ENCODE peak calls at places on chromosomes 6 and 20, in nine cellular contexts. R is left lobe of liver; S is stromal cell of bone marrow; J is activated T-helper 1 cell treated with Interleukin-2 at 50 U/mL for 16 hours; Y is iPS DF 19.7; O is astrocyte of the cerebellum; F is immature natural killer cell; K is NCI-H1105; Q is activated naive CD4-positive, alpha-beta T cell. C is an unnamed sample.
A peak's percentile ranks its signal among the peaks of the same experiment; 100 is the strongest.

GRCh38 chr20:34040300-34041015 is 46.7 kb downstream of the RALY start:
- DNase-seq in R (no peak), S (no peak), J (no peak), Y (no peak), O (no peak), F (no peak), K (no peak), Q (no peak), C (no peak)

GRCh38 chr6:149166324-149166723 is 151.2 kb upstream of the TAB2 start:
- DNase-seq in R (no peak), S (no peak), J (no peak), Y (no peak), O (no peak), F (no peak), K (no peak), Q (no peak), C (no peak)

GRCh38 chr6:31834704-31835375 is 7.3 kb downstream of the HSPA1B start:
- DNase-seq in R (peak; percentile 81), S (no peak), J (peak; percentile 63), Y (no peak), O (no peak), F (no peak), K (peak; percentile 79), Q (peak; percentile 70), C (peak; percentile 67)

GRCh38 chr6:1262704-1263038 is 49.2 kb upstream of the FOXQ1 start:
- DNase-seq in R (no peak), S (no peak), J (no peak), Y (no peak), O (no peak), F (no peak), K (no peak), Q (no peak), C (no peak)

GRCh38 chr20:43955244-43956191 is 40.9 kb downstream of the TOX2 start:
- DNase-seq in R (no peak), S (peak; percentile 98), J (peak; percentile 17), Y (no peak), O (peak; percentile 79), F (peak; percentile 61), K (no peak), Q (no peak), C (peak; percentile 81)

GRCh38 chr20:7313047-7313446 is 545.6 kb downstream of the BMP2 start:
- DNase-seq in R (no peak), S (no peak), J (no peak), Y (no peak), O (no peak), F (no peak), K (no peak), Q (no peak), C (no peak)

GRCh38 chr20:61931476-61932198 is 134.0 kb downstream of the TAF4 start:
- DNase-seq in R (no peak), S (no peak), J (no peak), Y (no peak), O (no peak), F (no peak), K (no peak), Q (no peak), C (no peak)

GRCh38 chr20:35312348-35312747 is 20.1 kb upstream of the FAM83C start:
- DNase-seq in R (no peak), S (peak; percentile 49), J (no peak), Y (no peak), O (peak; percentile 91), F (no peak), K (no peak), Q (no peak), C (peak; percentile 57)

GRCh38 chr20:64254156-64254555 is 1.4 kb upstream of the PCMTD2 start:
- DNase-seq in R (no peak), S (no peak), J (no peak), Y (no peak), O (no peak), F (no peak), K (no peak), Q (no peak), C (no peak)

GRCh38 chr20:51365670-51366069 is 176.8 kb downstream of the NFATC2 start:
- DNase-seq in R (no peak), S (peak; percentile 72), J (no peak), Y (no peak), O (peak; percentile 80), F (no peak), K (no peak), Q (no peak), C (peak; percentile 86)

GRCh38 chr6:56604186-56604585 is 38.5 kb downstream of the DST start:
- DNase-seq in R (no peak), S (no peak), J (no peak), Y (no peak), O (no peak), F (no peak), K (no peak), Q (no peak), C (no peak)

GRCh38 chr6:127592964-127593363 is 16.0 kb downstream of the C6orf58 start:
- DNase-seq in R (no peak), S (no peak), J (no peak), Y (peak; percentile 17), O (no peak), F (no peak), K (no peak), Q (no peak), C (no peak)

GRCh38 chr6:35048631-35049083 is 92.5 kb downstream of the TCP11 start:
- DNase-seq in R (no peak), S (no peak), J (no peak), Y (no peak), O (peak; percentile 59), F (no peak), K (no peak), Q (no peak), C (no peak)

GRCh38 chr20:50293244-50294139 is 102.9 kb downstream of the CEBPB start:
- DNase-seq in R (no peak), S (no peak), J (no peak), Y (no peak), O (no peak), F (no peak), K (no peak), Q (no peak), C (no peak)

GRCh38 chr6:94350833-94351232 is 931.5 kb upstream of the EPHA7 start:
- DNase-seq in R (no peak), S (no peak), J (no peak), Y (no peak), O (no peak), F (no peak), K (no peak), Q (no peak), C (no peak)

GRCh38 chr20:53691060-53691810 is 97.6 kb upstream of the ZNF217 start:
- DNase-seq in R (no peak), S (no peak), J (no peak), Y (no peak), O (no peak), F (no peak), K (no peak), Q (no peak), C (no peak)

GRCh38 chr20:62670998-62671397 is 28.7 kb downstream of the SLCO4A1 start:
- DNase-seq in R (no peak), S (no peak), J (no peak), Y (no peak), O (no peak), F (no peak), K (no peak), Q (no peak), C (no peak)

C was measured in hepatic stellate cell.